ENCODE peak calls at places on chromosomes 13 and 19, in ten cellular contexts. W is testis, X is choroid plexus epithelial cell, Z is epithelial cell of proximal tubule, Q is A549, Y is right atrium auricular region, U is psoas muscle, I is aorta, A is left lung, N is ovary. D is an unnamed sample.

GRCh38 chr19:12913871-12914690 is 5.0 kb downstream of the SYCE2 start:
- DNase-seq in A (no peak), N (no peak), I (no peak), U (no peak), W (no peak), X (peak), Q (no peak), Z (no peak), Y (no peak), D (no peak)

GRCh38 chr13:95367309-95367843 is 66.1 kb upstream of the ABCC4 start:
- DNase-seq in W (no peak), N (no peak), Z (no peak), X (no peak), Y (no peak), I (no peak), U (no peak), A (no peak), Q (no peak), D (no peak)

GRCh38 chr19:18419195-18419698 is at the start of gene SSBP4:
- DNase-seq in U (peak), I (peak), W (peak), Z (no peak), N (peak), Y (no peak), Q (peak), A (peak), X (peak), D (peak)

GRCh38 chr19:5148794-5149190 is 179.9 kb downstream of the KDM4B start:
- DNase-seq in I (peak), W (no peak), A (peak), Q (no peak), N (no peak), Z (no peak), X (no peak), U (no peak), Y (no peak), D (peak)

GRCh38 chr13:23701646-23702045 is 131.4 kb downstream of the TNFRSF19 start:
- DNase-seq in N (peak), U (peak), X (peak), Y (peak), W (peak), Q (no peak), I (peak), Z (no peak), A (peak), D (no peak)

GRCh38 chr19:32682317-32682716 is 6.7 kb downstream of the RGS9BP start:
- DNase-seq in Q (no peak), A (no peak), W (no peak), N (no peak), Y (no peak), X (no peak), Z (no peak), U (no peak), I (no peak), D (no peak)

GRCh38 chr13:40109324-40109958 is 454.0 kb downstream of the COG6 start:
- DNase-seq in Q (peak), A (no peak), N (no peak), W (no peak), I (no peak), Y (no peak), Z (peak), U (no peak), X (peak), D (no peak)

GRCh38 chr19:34838248-34838647 is 65.2 kb upstream of the ZNF599 start:
- DNase-seq in Q (peak), U (no peak), A (no peak), Y (no peak), N (no peak), W (no peak), I (no peak), X (peak), Z (no peak), D (peak)

GRCh38 chr19:51695702-51696315 is 2.7 kb downstream of the SPACA6 start:
- DNase-seq in W (no peak), Y (peak), I (no peak), A (no peak), U (no peak), Z (no peak), N (no peak), Q (no peak), X (no peak), D (no peak)

GRCh38 chr13:25992076-25992475 is 59.7 kb downstream of the SHISA2 start:
- DNase-seq in A (no peak), U (no peak), Q (no peak), I (no peak), Y (no peak), W (no peak), N (no peak), Z (no peak), X (no peak), D (no peak)

GRCh38 chr13:84997858-84998257 is 801.4 kb downstream of the SLITRK6 start:
- DNase-seq in Y (no peak), X (no peak), Z (no peak), Q (no peak), N (no peak), I (no peak), A (no peak), U (no peak), W (no peak), D (no peak)

GRCh38 chr13:49604570-49604969 is 19.2 kb upstream of the RCBTB1 start:
- DNase-seq in X (no peak), Y (no peak), U (no peak), N (no peak), W (no peak), Z (no peak), Q (no peak), A (no peak), I (no peak), D (no peak)

GRCh38 chr19:31223805-31224534 is 125.3 kb downstream of the TSHZ3 start:
- DNase-seq in Q (no peak), A (no peak), Y (no peak), N (no peak), W (no peak), Z (no peak), U (no peak), I (no peak), X (peak), D (no peak)

GRCh38 chr19:49214701-49215100 is 57.1 kb downstream of the TRPM4 start:
- DNase-seq in I (no peak), N (no peak), Z (no peak), X (no peak), W (no peak), Y (no peak), Q (no peak), A (no peak), U (no peak), D (no peak)

GRCh38 chr19:37594982-37595382 is 306 bp downstream of the ZNF540 start:
- DNase-seq in Y (peak), A (peak), Q (no peak), W (peak), U (peak), X (peak), N (peak), Z (peak), I (peak), D (no peak)

GRCh38 chr19:53876651-53877224 is 5.3 kb upstream of the PRKCG start:
- DNase-seq in W (no peak), X (no peak), Z (no peak), A (no peak), Y (no peak), U (peak), Q (peak), I (no peak), N (no peak), D (peak)

GRCh38 chr13:100240109-100240779 is 151.4 kb downstream of the PCCA start:
- DNase-seq in U (no peak), Y (no peak), I (no peak), Q (no peak), A (no peak), Z (no peak), W (no peak), N (no peak), X (no peak), D (no peak)

GRCh38 chr13:111962431-111962891 is 104.5 kb upstream of the SOX1 start:
- DNase-seq in A (no peak), N (no peak), Q (no peak), U (no peak), Z (no peak), Y (no peak), W (no peak), X (no peak), I (no peak), D (no peak)

GRCh38 chr13:27620377-27621115 is at the start of gene LNX2:
- DNase-seq in I (peak), U (peak), A (peak), Q (peak), N (peak), Z (no peak), W (peak), X (peak), Y (peak), D (peak)

GRCh38 chr19:49875801-49876421 is 1.2 kb downstream of the AKT1S1 start:
- DNase-seq in Q (no peak), W (peak), A (peak), U (peak), N (peak), Z (no peak), X (peak), I (peak), Y (no peak), D (peak)

GRCh38 chr13:40581277-40581579 is 85.2 kb downstream of the FOXO1 start:
- DNase-seq in W (no peak), Z (no peak), A (no peak), Q (no peak), N (no peak), Y (no peak), U (no peak), X (no peak), I (no peak), D (no peak)

GRCh38 chr19:32388393-32388724 is 17.2 kb upstream of the DPY19L3 start:
- DNase-seq in Y (no peak), Q (no peak), Z (no peak), N (no peak), I (no peak), A (no peak), X (no peak), W (no peak), U (no peak), D (no peak)

GRCh38 chr13:25977216-25977615 is 74.6 kb downstream of the SHISA2 start:
- DNase-seq in N (no peak), Z (peak), A (no peak), X (no peak), Y (no peak), U (no peak), I (no peak), W (no peak), Q (no peak), D (peak)

GRCh38 chr19:32438751-32439150 is 33.2 kb downstream of the DPY19L3 start:
- DNase-seq in A (no peak), I (no peak), U (no peak), Q (no peak), W (no peak), Y (no peak), X (no peak), N (no peak), Z (no peak), D (no peak)

GRCh38 chr13:30325668-30326067 is 18.3 kb upstream of the KATNAL1 start:
- DNase-seq in X (no peak), Q (no peak), W (no peak), Z (no peak), I (no peak), Y (no peak), U (no peak), A (no peak), N (no peak), D (no peak)

GRCh38 chr19:2047449-2048103 is 3.5 kb downstream of the MKNK2 start:
- DNase-seq in X (peak), Q (peak), U (peak), I (peak), W (no peak), Z (no peak), N (peak), Y (no peak), A (peak), D (peak)

GRCh38 chr13:29595380-29596063 is at the start of gene SLC7A1:
- DNase-seq in U (peak), Q (peak), N (peak), I (peak), A (peak), Y (no peak), X (peak), Z (no peak), W (peak), D (peak)

GRCh38 chr19:10782795-10783194 is 53.2 kb downstream of the TMED1 start:
- DNase-seq in N (no peak), W (no peak), U (no peak), A (peak), Z (no peak), X (no peak), I (no peak), Y (no peak), Q (no peak), D (no peak)

GRCh38 chr19:1210227-1210538 is 4.6 kb downstream of the STK11 start:
- DNase-seq in X (no peak), W (peak), A (no peak), Q (no peak), N (no peak), U (no peak), Z (no peak), I (no peak), Y (no peak), D (no peak)

GRCh38 chr13:106527806-106528205 is 7.7 kb downstream of the EFNB2 start:
- DNase-seq in X (no peak), Q (no peak), U (no peak), I (no peak), Z (no peak), W (no peak), N (no peak), A (no peak), Y (no peak), D (no peak)
- H3K4me3 ChIP-seq in X (no peak), Q (no peak), U (no peak), I (no peak), Z (no peak), W (no peak), N (no peak), A (no peak), Y (no peak), D (no peak)

GRCh38 chr19:41427647-41428480 is 690 bp upstream of the B3GNT8 start:
- DNase-seq in N (peak), A (peak), W (no peak), Y (no peak), Q (no peak), I (peak), U (no peak), Z (no peak), X (peak), D (peak)
- H3K4me3 ChIP-seq in N (peak), A (peak), W (no peak), Y (peak), Q (no peak), I (peak), U (peak), Z (peak), X (peak), D (peak)

GRCh38 chr19:44958090-44958489 is 2.9 kb downstream of the CLPTM1 start:
- DNase-seq in W (no peak), Z (no peak), X (no peak), I (no peak), U (no peak), N (no peak), Q (no peak), Y (no peak), A (no peak), D (no peak)

GRCh38 chr19:44959691-44960090 is 4.5 kb downstream of the CLPTM1 start:
- DNase-seq in U (no peak), X (no peak), W (no peak), I (no peak), Y (no peak), Q (no peak), Z (no peak), A (no peak), N (no peak), D (no peak)

GRCh38 chr19:44960906-44961734 is 5.9 kb downstream of the CLPTM1 start:
- DNase-seq in N (no peak), Y (no peak), W (no peak), Z (no peak), Q (no peak), I (no peak), X (no peak), U (no peak), A (no peak), D (no peak)

DNA sequence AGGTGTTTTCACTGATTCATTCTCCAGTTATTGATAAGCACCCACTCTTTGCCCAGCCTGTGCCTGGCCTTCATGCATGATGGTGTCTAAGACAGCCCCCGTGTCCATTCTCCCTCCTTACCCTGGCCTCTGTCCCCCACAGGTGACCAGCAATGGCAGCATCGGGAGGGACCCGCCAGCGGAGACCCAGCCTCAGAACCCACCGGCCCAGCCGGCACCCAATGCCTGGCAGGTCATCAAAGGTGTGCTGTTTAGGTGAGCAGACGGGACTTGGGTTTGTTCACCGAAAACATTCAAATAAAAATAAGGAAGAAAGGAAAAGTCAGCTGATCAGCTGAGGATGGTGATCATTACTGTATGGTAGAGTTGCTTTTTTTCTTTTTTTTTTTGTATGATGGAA is 6.6 kb downstream of the CLPTM1 start:
- DNase-seq in Q (no peak), U (no peak), Z (no peak), X (no peak), Y (no peak), N (no peak), I (no peak), W (no peak), A (no peak), D (no peak)
- H3K4me3 ChIP-seq in Q (no peak), U (no peak), Z (no peak), X (no peak), Y (no peak), N (no peak), I (no peak), W (no peak), A (no peak), D (no peak)

DNA sequence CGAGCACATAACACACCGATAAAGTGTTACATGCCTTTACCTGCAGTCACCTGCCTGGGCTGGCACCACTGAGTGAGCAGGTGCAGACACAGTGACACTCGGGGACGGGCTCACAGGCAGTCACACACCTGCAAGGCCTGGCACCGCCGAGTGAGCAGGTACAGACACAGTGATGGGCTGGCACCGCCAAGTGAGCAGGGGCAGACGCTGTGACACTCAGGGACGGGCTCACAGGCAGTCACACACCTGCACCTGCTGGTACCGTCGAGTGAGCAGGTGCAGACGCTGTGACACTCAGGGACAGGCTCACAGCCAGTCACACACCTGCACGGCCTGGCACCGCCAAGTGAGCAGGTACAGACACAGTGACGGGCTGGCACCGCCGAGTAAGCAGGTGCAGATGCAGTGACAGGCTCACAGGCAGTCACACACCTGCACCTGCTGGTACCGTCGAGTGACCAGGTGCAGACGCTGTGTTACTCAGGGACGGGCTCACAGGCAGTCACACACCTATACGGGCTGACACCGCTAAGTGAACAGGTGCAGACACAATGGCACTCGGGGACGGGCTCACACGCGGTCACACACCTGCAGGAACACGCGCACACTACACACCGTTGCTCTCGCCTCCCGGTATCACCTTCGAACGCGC is 470 bp downstream of the ZNF835 start:
- DNase-seq in I (no peak), Y (no peak), A (no peak), X (no peak), U (no peak), N (peak), W (no peak), Q (no peak), Z (no peak), D (no peak)
- H3K4me3 ChIP-seq in I (peak), Y (peak), A (peak), X (peak), U (peak), N (peak), W (peak), Q (no peak), Z (peak), D (peak)

DNA sequence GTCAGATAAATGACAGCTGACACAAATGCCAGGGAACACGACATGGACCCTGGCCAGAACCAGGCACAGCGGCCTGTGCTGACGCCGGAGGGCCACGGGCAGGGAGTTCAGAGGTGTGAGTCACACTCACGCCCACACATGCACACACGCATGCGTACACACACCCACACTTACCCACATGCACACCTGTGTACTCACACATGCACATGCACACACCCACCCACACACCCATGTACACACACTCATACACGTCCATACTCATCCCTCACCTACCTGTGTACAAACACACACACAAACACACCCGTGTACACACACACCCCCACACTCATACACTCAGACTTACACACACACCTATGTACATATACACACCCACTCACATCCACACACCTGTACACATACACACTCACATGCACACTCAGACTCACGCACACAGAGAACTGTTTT is 40.4 kb downstream of the MLLT1 start:
- DNase-seq in U (peak), Y (no peak), W (no peak), A (peak), N (peak), I (peak), X (no peak), Z (no peak), Q (no peak), D (no peak)
- H3K4me3 ChIP-seq in U (peak), Y (no peak), W (no peak), A (no peak), N (no peak), I (no peak), X (no peak), Z (no peak), Q (no peak), D (no peak)

GRCh38 chr13:89343165-89343564 is 1672.0 kb downstream of the SLITRK5 start:
- DNase-seq in Z (no peak), X (no peak), I (no peak), W (no peak), U (no peak), Q (no peak), N (no peak), A (no peak), Y (no peak), D (no peak)
- H3K4me3 ChIP-seq in Z (no peak), X (no peak), I (no peak), W (no peak), U (no peak), Q (no peak), N (no peak), A (no peak), Y (no peak), D (no peak)

DNA sequence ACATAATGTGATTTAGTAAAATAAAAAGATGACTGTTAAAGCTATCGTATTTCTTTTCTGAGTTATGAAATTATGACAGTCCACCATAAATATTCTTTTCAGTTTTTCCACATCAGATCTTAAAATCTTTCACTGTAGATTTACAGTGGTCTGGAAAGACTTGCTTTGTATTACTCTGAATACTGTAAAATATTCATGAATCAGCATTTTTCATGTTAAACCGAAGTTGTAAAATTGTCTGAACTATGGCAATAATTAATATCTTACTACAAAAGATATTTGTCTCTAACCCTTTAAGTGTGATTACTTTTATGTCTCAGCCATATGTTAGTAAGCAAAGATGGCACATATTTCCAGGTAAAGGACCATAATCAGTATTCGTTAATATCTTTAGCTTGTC is 1397.2 kb upstream of the PCDH9 start:
- DNase-seq in N (no peak), I (no peak), Y (no peak), Q (no peak), U (no peak), A (no peak), X (no peak), W (no peak), Z (no peak), D (no peak)
- H3K4me3 ChIP-seq in N (no peak), I (no peak), Y (no peak), Q (no peak), U (no peak), A (no peak), X (no peak), W (no peak), Z (no peak), D (no peak)

D was measured in H7.